ENCODE peak calls at places on chromosomes 6 and 20, in nine cellular contexts. V is colonic mucosa, N is right lobe of liver, A is SJCRH30, K is fibroblast of lung, H is spleen, X is cardiac muscle cell, B is tibial artery, C is gastrocnemius medialis. S is an unnamed sample. For H3K36me3, the result is how much of the 10 kb centered on the place peaks cover.

GRCh38 chr6:148509789-148510581 is 167.3 kb downstream of the SASH1 start:
- DNase-seq in B (peak), K (peak), V (peak), C (peak), A (peak), N (no peak), X (no peak), H (no peak), S (no peak)

GRCh38 chr6:28747631-28748157 is 176.1 kb downstream of the TRIM27 start:
- DNase-seq in X (peak), V (no peak), H (no peak), N (no peak), K (peak), B (no peak), C (no peak), A (peak), S (no peak)

GRCh38 chr20:13883425-13883824 is 98.6 kb downstream of the NDUFAF5 start:
- DNase-seq in K (no peak), V (no peak), H (no peak), A (no peak), N (no peak), B (no peak), C (no peak), X (no peak), S (no peak)

GRCh38 chr20:64043768-64044167 is 5.7 kb downstream of the SOX18 start:
- DNase-seq in C (no peak), B (no peak), A (no peak), X (no peak), N (no peak), H (no peak), V (no peak), K (no peak), S (no peak)

GRCh38 chr6:39530201-39530759 is 194.9 kb downstream of the KIF6 start:
- DNase-seq in K (peak), V (no peak), A (no peak), N (no peak), X (no peak), H (no peak), C (no peak), B (no peak), S (no peak)

GRCh38 chr20:45300961-45301360 is 5.7 kb upstream of the RBPJL start:
- DNase-seq in X (peak), V (no peak), H (no peak), N (no peak), A (peak), C (no peak), K (no peak), B (no peak), S (peak)

GRCh38 chr6:166502453-166502852 is 84.0 kb downstream of the RAMACL start:
- DNase-seq in N (no peak), B (no peak), C (no peak), H (no peak), A (peak), X (peak), K (no peak), V (no peak), S (no peak)

GRCh38 chr6:70847685-70848084 is 109.2 kb downstream of the B3GAT2 start:
- DNase-seq in X (no peak), H (no peak), V (no peak), A (no peak), C (no peak), K (no peak), B (no peak), N (no peak), S (no peak)

GRCh38 chr6:7545509-7546369 is 4.3 kb downstream of the DSP start:
- DNase-seq in N (no peak), C (no peak), A (no peak), V (peak), X (no peak), B (no peak), K (no peak), H (no peak), S (no peak)

GRCh38 chr20:32495217-32495565 is 89.9 kb downstream of the NOL4L start:
- DNase-seq in C (no peak), H (no peak), N (no peak), B (no peak), X (no peak), A (no peak), V (no peak), K (no peak), S (peak)

GRCh38 chr6:37488464-37488863 is 11.2 kb downstream of the CCDC167 start:
- DNase-seq in N (no peak), C (no peak), K (no peak), X (no peak), B (no peak), H (no peak), A (no peak), V (no peak), S (peak)

GRCh38 chr20:31474097-31474436 is 860 bp downstream of the DEFB124 start:
- DNase-seq in X (no peak), K (no peak), H (no peak), A (no peak), V (no peak), N (no peak), B (no peak), C (no peak), S (no peak)
- H3K4me3 ChIP-seq in X (no peak), K (no peak), H (no peak), A (no peak), V (no peak), N (no peak), B (no peak), C (no peak), S (no peak)

GRCh38 chr6:31966997-31967925 is 4.7 kb downstream of the DXO start:
- DNase-seq in X (no peak), N (no peak), V (no peak), K (no peak), B (no peak), A (no peak), C (no peak), H (peak), S (no peak)
- H3K36me3 ChIP-seq in X (under half), N (under half), V (under half), K (under half), B (half or more), A (under half), C (under half), H (half or more), S (under half)

DNA sequence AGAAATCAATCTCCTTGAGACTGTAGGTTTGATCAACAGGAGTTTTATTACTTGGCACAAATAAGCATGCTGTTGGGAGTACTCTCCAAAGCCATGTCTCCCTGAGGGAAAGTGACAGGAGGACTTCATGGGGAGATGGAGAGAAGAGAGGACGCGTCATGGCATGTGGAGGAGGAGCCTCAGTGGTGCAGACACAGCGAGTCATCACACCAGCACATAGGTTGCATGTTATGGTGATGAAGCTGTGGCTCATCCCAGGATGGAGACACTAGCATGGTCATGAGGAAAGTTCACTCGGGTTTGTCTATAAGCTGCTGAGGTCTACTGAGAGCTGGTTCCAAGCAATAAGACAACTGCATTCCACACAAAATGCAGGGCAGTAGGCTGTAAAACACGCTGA is 13.2 kb upstream of the SSTR4 start:
- DNase-seq in B (no peak), V (no peak), K (no peak), X (no peak), H (no peak), A (no peak), C (no peak), N (no peak), S (no peak)
- H3K4me3 ChIP-seq in B (no peak), V (no peak), K (no peak), X (no peak), H (no peak), A (no peak), C (no peak), N (no peak), S (no peak)

DNA sequence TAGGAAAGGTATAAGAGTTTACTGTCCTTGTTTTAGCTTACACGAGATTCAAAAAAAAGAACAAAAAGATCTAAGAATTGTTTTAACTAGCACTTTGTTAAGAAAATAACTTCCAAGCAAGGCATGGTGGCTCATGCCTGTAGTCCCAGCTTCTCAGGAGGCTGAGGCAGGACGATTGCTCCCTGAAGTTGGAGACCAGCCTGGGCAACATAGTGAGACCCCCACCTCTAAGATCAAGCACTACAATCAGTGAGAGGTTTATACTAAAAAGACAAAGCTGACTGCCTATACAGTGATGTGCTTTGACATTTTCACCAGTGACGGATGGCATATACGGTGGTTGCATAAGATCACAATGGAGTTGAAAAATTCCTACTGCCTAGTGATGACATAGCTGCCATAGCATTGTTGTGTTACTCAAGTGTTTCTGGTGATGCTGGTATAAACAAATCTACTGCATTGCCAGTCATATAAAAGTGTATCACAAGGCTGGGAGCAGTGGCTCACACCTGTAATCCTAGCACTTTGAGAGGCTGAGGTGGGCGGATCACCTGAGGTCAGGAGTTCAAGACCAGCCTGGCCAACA is 68.6 kb downstream of the B4GALT5 start:
- DNase-seq in C (no peak), A (no peak), N (no peak), H (no peak), B (no peak), K (no peak), V (no peak), X (no peak), S (no peak)
- H3K36me3 ChIP-seq in C (under half), A (half or more), N (under half), H (half or more), B (half or more), K (under half), V (under half), X (under half), S (half or more)

DNA sequence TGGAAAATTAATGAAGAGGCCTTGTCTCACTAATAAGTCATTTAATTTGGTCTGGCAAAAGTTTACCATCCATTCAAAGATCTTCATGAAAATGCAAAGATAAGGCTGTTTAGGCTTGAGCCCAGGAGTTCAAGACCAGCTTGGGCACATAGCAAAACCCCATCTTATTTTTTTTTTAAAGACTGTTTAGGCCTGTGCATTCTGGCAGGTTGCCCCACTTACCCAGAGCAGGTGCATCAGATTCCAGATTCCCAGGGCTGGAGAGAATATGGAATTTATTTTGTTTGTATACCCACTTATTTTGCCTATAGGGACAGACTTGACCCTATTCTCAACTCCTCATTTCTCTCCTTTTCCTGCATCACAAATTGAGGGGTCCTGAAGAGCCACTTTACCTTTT is 5.7 kb downstream of the FOXO3 start:
- DNase-seq in H (no peak), C (no peak), A (no peak), X (no peak), B (no peak), V (no peak), K (no peak), N (no peak), S (no peak)
- H3K4me3 ChIP-seq in H (no peak), C (peak), A (no peak), X (no peak), B (no peak), V (no peak), K (peak), N (peak), S (no peak)